ENCODE peak calls at places on chromosomes 12 and 14, in four cellular contexts. J is HepG2, Z is GM12878, U is H1. D is an unnamed sample.

GRCh38 chr12:51620448-51620847 is 29.4 kb downstream of the SCN8A start:
- DNase-seq in J (no peak), Z (no peak), U (no peak), D (no peak)

GRCh38 chr12:64010069-64010686 is 165.7 kb downstream of the SRGAP1 start:
- DNase-seq in J (peak; percentile 74), Z (no peak), U (no peak), D (no peak)

GRCh38 chr14:50520947-50521815 is 11.2 kb downstream of the MAP4K5 start:
- DNase-seq in J (no peak), Z (peak; percentile 56), U (no peak), D (no peak)

GRCh38 chr12:26845057-26845666 is 12.2 kb upstream of the ITPR2 start:
- DNase-seq in J (peak; percentile 51), Z (no peak), U (no peak), D (no peak)

GRCh38 chr12:62481843-62482540 is 15.4 kb downstream of the MON2 start:
- DNase-seq in J (no peak), Z (no peak), U (no peak), D (no peak)

GRCh38 chr12:123928274-123928865 is 44.3 kb downstream of the CCDC92 start:
- DNase-seq in J (no peak), Z (no peak), U (no peak), D (no peak)

GRCh38 chr12:53074999-53075370 is 4.2 kb downstream of the SPRYD3 start:
- DNase-seq in J (no peak), Z (no peak), U (no peak), D (no peak)

GRCh38 chr12:50222275-50222783 is 55.2 kb upstream of the CERS5 start:
- DNase-seq in J (no peak), Z (no peak), U (no peak), D (no peak)

GRCh38 chr12:19482551-19483109 is 43.3 kb downstream of the AEBP2 start:
- DNase-seq in J (no peak), Z (peak; percentile 84), U (no peak), D (no peak)

GRCh38 chr12:109966531-109966930 is 29.6 kb downstream of the GIT2 start:
- DNase-seq in J (no peak), Z (no peak), U (no peak), D (no peak)

GRCh38 chr12:56161677-56162351 is 3.7 kb downstream of the MYL6 start:
- DNase-seq in J (no peak), Z (no peak), U (no peak), D (no peak)

GRCh38 chr14:99262977-99263448 is 9.0 kb downstream of the BCL11B start:
- DNase-seq in J (no peak), Z (no peak), U (no peak), D (no peak)
- TF ChIP-seq TAF1 in J (no peak), Z (no peak), U (no peak), D (no peak)

DNA sequence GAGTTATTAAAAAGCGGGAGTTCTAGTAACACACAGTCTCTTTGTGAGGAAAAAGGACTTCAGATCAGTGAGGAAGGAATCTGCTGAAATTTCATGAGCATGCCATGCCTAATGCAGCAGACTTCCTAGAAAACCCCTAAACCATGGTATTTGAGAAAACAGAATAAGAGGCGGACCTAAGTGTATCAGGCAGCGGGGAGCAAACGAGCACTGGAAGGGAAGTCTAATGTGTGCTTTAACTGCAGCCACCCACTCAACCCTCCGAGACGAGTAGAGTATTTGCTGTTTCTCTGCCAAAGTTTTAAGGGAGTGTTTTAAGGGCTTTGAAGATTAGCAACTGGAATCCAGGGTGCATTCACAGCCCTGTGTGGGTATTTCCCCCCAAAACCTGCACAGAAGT is 36.5 kb downstream of the ACADS start:
- DNase-seq in J (no peak), Z (no peak), U (no peak), D (no peak)
- TF ChIP-seq TAF1 in J (no peak), Z (no peak), U (no peak), D (no peak)

DNA sequence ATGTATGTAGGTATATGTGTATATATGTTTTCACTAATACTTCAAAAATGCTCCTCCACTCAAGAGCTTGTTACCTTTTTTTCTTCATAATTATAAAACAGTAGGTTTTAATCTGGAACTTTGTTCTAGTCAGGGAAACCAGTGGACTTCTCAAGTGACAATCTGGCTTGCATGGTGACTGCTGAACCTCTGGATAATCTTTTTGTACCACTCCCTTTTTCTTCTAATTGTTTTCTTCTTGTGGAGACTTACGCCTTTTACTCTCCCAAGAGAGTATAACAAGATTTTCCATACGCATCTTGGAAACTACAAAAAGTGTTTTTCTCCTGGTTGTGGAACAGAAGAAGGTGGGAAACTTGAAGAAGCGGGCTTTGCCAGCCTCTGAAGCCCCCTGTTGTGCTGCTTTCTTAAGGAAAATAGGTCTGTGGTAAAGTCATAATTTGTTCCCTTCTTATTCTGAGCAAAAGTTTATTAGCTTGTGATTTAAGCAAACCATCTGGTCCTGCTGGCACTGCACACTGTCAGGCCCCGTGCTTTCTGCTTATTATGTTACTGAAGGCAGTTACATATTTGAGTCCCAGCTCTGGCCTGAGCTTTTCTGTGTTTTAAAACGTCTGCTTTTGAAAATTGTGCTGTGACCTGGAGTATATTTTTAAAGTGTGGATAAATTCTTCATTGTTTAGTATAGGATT is 291.8 kb downstream of the ERC1 start:
- DNase-seq in J (no peak), Z (no peak), U (no peak), D (no peak)
- TF ChIP-seq TAF1 in J (no peak), Z (no peak), U (no peak), D (no peak)

GRCh38 chr12:92134638-92135274 is 10.9 kb downstream of the BTG1 start:
- DNase-seq in J (no peak), Z (no peak), U (no peak), D (no peak)

GRCh38 chr12:92133795-92134637 is 11.6 kb downstream of the BTG1 start:
- DNase-seq in J (no peak), Z (no peak), U (no peak), D (no peak)

GRCh38 chr12:92130999-92131398 is 14.6 kb downstream of the BTG1 start:
- DNase-seq in J (no peak), Z (no peak), U (no peak), D (no peak)

GRCh38 chr12:92133166-92133565 is 12.5 kb downstream of the BTG1 start:
- DNase-seq in J (no peak), Z (no peak), U (no peak), D (no peak)

DNA sequence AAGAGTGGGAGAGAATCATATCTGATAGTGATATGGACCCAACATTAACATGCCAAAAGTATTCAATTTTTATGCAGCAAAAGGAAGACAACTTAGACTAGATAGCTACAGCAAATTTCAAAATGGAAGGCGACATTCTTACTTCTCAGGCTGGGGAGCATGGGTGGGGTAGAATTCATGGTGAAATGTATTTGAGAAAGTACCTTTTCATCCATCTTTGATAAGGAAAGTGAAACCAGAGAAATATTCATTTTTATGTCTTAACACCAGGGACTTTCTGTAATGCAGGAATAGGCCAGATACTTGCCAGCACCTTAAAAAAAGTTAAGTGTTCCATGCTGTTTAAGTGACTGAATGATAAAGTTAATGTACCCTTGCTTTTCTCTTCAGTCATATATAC is 13.4 kb downstream of the BTG1 start:
- DNase-seq in J (no peak), Z (no peak), U (no peak), D (no peak)
- TF ChIP-seq TAF1 in J (no peak), Z (no peak), U (no peak), D (no peak)

GRCh38 chr14:100143934-100144333 is 15.5 kb downstream of the DEGS2 start:
- DNase-seq in J (no peak), Z (no peak), U (no peak), D (no peak)
- TF ChIP-seq TAF1 in J (no peak), Z (no peak), U (no peak), D (no peak)

GRCh38 chr12:4099276-4099675 is 174.3 kb upstream of the CCND2 start:
- DNase-seq in J (no peak), Z (no peak), U (no peak), D (no peak)
- TF ChIP-seq TAF1 in J (no peak), Z (no peak), U (no peak), D (no peak)

D was measured in GM12891.